ENCODE peak calls at places on chromosomes 13 and 19, in eight cellular contexts. One of them, this sample, is unnamed.

GRCh38 chr13:28658796-28659610 is at the start of gene POMP:
- DNase-seq in NCI-H146: peak; percentile 91
- DNase-seq in iPS DF 19.7: peak; percentile 17
- DNase-seq in neuronal stem cell: peak; percentile 67
- DNase-seq in AG04450: peak; percentile 83
- DNase-seq in nephron progenitor cell: peak; percentile 88
- DNase-seq in iris pigment epithelial cell: peak; percentile 93
- DNase-seq in uterus: peak; percentile 91
- DNase-seq in this sample: peak; percentile 85

GRCh38 chr19:58561373-58562125 is 3.1 kb upstream of the UBE2M start:
- DNase-seq in iris pigment epithelial cell: no peak
- DNase-seq in neuronal stem cell: no peak
- DNase-seq in nephron progenitor cell: no peak
- DNase-seq in uterus: no peak
- DNase-seq in AG04450: no peak
- DNase-seq in iPS DF 19.7: no peak
- DNase-seq in NCI-H146: no peak
- DNase-seq in this sample: no peak

GRCh38 chr19:31560021-31560770 is 211.0 kb upstream of the TSHZ3 start:
- DNase-seq in NCI-H146: no peak
- DNase-seq in nephron progenitor cell: no peak
- DNase-seq in iris pigment epithelial cell: no peak
- DNase-seq in AG04450: no peak
- DNase-seq in uterus: peak; percentile 20
- DNase-seq in iPS DF 19.7: no peak
- DNase-seq in neuronal stem cell: no peak
- DNase-seq in this sample: no peak

GRCh38 chr19:610801-611505 is 21.3 kb downstream of the HCN2 start:
- DNase-seq in neuronal stem cell: no peak
- DNase-seq in iPS DF 19.7: no peak
- DNase-seq in AG04450: peak; percentile 33
- DNase-seq in nephron progenitor cell: peak; percentile 54
- DNase-seq in NCI-H146: no peak
- DNase-seq in iris pigment epithelial cell: peak; percentile 91
- DNase-seq in uterus: peak; percentile 41
- DNase-seq in this sample: no peak

GRCh38 chr19:7295912-7296486 is 1.8 kb upstream of the INSR start:
- DNase-seq in nephron progenitor cell: no peak
- DNase-seq in neuronal stem cell: no peak
- DNase-seq in AG04450: no peak
- DNase-seq in iPS DF 19.7: no peak
- DNase-seq in NCI-H146: no peak
- DNase-seq in uterus: no peak
- DNase-seq in iris pigment epithelial cell: no peak
- DNase-seq in this sample: no peak

GRCh38 chr19:48806518-48806817 is 4.4 kb downstream of the BCAT2 start:
- DNase-seq in NCI-H146: peak; percentile 34
- DNase-seq in AG04450: no peak
- DNase-seq in neuronal stem cell: no peak
- DNase-seq in uterus: peak; percentile 51
- DNase-seq in iris pigment epithelial cell: peak; percentile 48
- DNase-seq in nephron progenitor cell: peak; percentile 66
- DNase-seq in iPS DF 19.7: no peak
- DNase-seq in this sample: no peak

GRCh38 chr19:55373993-55374757 is 2.5 kb upstream of the TMEM190 start:
- DNase-seq in neuronal stem cell: no peak
- DNase-seq in uterus: no peak
- DNase-seq in iPS DF 19.7: no peak
- DNase-seq in nephron progenitor cell: peak; percentile 32
- DNase-seq in iris pigment epithelial cell: no peak
- DNase-seq in NCI-H146: peak; percentile 27
- DNase-seq in AG04450: peak; percentile 53
- DNase-seq in this sample: no peak

GRCh38 chr19:6556480-6556879 is 25.7 kb downstream of the TNFSF9 start:
- DNase-seq in iPS DF 19.7: no peak
- DNase-seq in nephron progenitor cell: no peak
- DNase-seq in iris pigment epithelial cell: peak; percentile 59
- DNase-seq in neuronal stem cell: no peak
- DNase-seq in AG04450: no peak
- DNase-seq in uterus: no peak
- DNase-seq in NCI-H146: no peak
- DNase-seq in this sample: no peak

GRCh38 chr19:55376381-55376933 is at the start of gene TMEM190:
- DNase-seq in uterus: no peak
- DNase-seq in iris pigment epithelial cell: no peak
- DNase-seq in NCI-H146: peak; percentile 54
- DNase-seq in neuronal stem cell: no peak
- DNase-seq in AG04450: no peak
- DNase-seq in iPS DF 19.7: no peak
- DNase-seq in nephron progenitor cell: peak; percentile 41
- DNase-seq in this sample: no peak

GRCh38 chr19:15115080-15115479 is 7.9 kb downstream of the SYDE1 start:
- DNase-seq in NCI-H146: no peak
- DNase-seq in AG04450: no peak
- DNase-seq in iris pigment epithelial cell: peak; percentile 76
- DNase-seq in nephron progenitor cell: no peak
- DNase-seq in neuronal stem cell: no peak
- DNase-seq in uterus: peak; percentile 77
- DNase-seq in iPS DF 19.7: no peak
- DNase-seq in this sample: no peak

GRCh38 chr13:28338202-28338601 is 156.7 kb downstream of the FLT1 start:
- DNase-seq in iPS DF 19.7: no peak
- DNase-seq in neuronal stem cell: no peak
- DNase-seq in nephron progenitor cell: no peak
- DNase-seq in NCI-H146: no peak
- DNase-seq in iris pigment epithelial cell: no peak
- DNase-seq in AG04450: no peak
- DNase-seq in uterus: no peak
- DNase-seq in this sample: no peak

GRCh38 chr19:32870981-32871451 is 1.4 kb upstream of the SLC7A9 start:
- DNase-seq in iPS DF 19.7: no peak
- DNase-seq in NCI-H146: no peak
- DNase-seq in uterus: no peak
- DNase-seq in AG04450: no peak
- DNase-seq in iris pigment epithelial cell: no peak
- DNase-seq in nephron progenitor cell: no peak
- DNase-seq in neuronal stem cell: no peak
- DNase-seq in this sample: no peak

GRCh38 chr13:49148405-49148804 is 71.7 kb upstream of the MLNR start:
- DNase-seq in uterus: no peak
- DNase-seq in iPS DF 19.7: no peak
- DNase-seq in NCI-H146: no peak
- DNase-seq in iris pigment epithelial cell: no peak
- DNase-seq in nephron progenitor cell: no peak
- DNase-seq in neuronal stem cell: no peak
- DNase-seq in AG04450: no peak
- DNase-seq in this sample: no peak

GRCh38 chr13:47117268-47117667 is 220.4 kb upstream of the HTR2A start:
- DNase-seq in iris pigment epithelial cell: peak; percentile 48
- DNase-seq in NCI-H146: no peak
- DNase-seq in iPS DF 19.7: no peak
- DNase-seq in AG04450: peak; percentile 24
- DNase-seq in neuronal stem cell: no peak
- DNase-seq in nephron progenitor cell: no peak
- DNase-seq in uterus: no peak
- DNase-seq in this sample: no peak

GRCh38 chr13:70893832-70894231 is 785.6 kb upstream of the KLHL1 start:
- DNase-seq in iPS DF 19.7: peak; percentile 17
- DNase-seq in AG04450: no peak
- DNase-seq in nephron progenitor cell: no peak
- DNase-seq in uterus: no peak
- DNase-seq in iris pigment epithelial cell: peak; percentile 76
- DNase-seq in NCI-H146: no peak
- DNase-seq in neuronal stem cell: no peak
- DNase-seq in this sample: no peak

GRCh38 chr19:3154957-3155736 is 19.3 kb downstream of the GNA15 start:
- DNase-seq in NCI-H146: no peak
- DNase-seq in nephron progenitor cell: no peak
- DNase-seq in uterus: peak; percentile 72
- DNase-seq in iPS DF 19.7: no peak
- DNase-seq in iris pigment epithelial cell: peak; percentile 100
- DNase-seq in AG04450: peak; percentile 93
- DNase-seq in neuronal stem cell: no peak
- DNase-seq in this sample: peak; percentile 57

GRCh38 chr13:73962284-73962683 is 171.9 kb downstream of the KLF12 start:
- DNase-seq in nephron progenitor cell: no peak
- DNase-seq in AG04450: no peak
- DNase-seq in iPS DF 19.7: no peak
- DNase-seq in uterus: no peak
- DNase-seq in iris pigment epithelial cell: no peak
- DNase-seq in neuronal stem cell: no peak
- DNase-seq in NCI-H146: no peak
- DNase-seq in this sample: no peak

GRCh38 chr13:111201304-111201940 is 86.3 kb downstream of the ARHGEF7 start:
- DNase-seq in iPS DF 19.7: no peak
- DNase-seq in nephron progenitor cell: no peak
- DNase-seq in neuronal stem cell: no peak
- DNase-seq in NCI-H146: no peak
- DNase-seq in AG04450: no peak
- DNase-seq in uterus: no peak
- DNase-seq in iris pigment epithelial cell: no peak
- DNase-seq in this sample: no peak

GRCh38 chr19:57803594-57804325 is 11.0 kb downstream of the ZNF552 start:
- DNase-seq in NCI-H146: peak; percentile 32
- DNase-seq in neuronal stem cell: peak; percentile 91
- DNase-seq in nephron progenitor cell: peak; percentile 66
- DNase-seq in AG04450: peak; percentile 48
- DNase-seq in iris pigment epithelial cell: peak; percentile 78
- DNase-seq in iPS DF 19.7: peak; percentile 81
- DNase-seq in uterus: peak; percentile 23
- DNase-seq in this sample: no peak

GRCh38 chr19:1904385-1905070 is 671 bp upstream of the ADAT3 start:
- DNase-seq in AG04450: no peak
- DNase-seq in uterus: peak; percentile 55
- DNase-seq in NCI-H146: no peak
- DNase-seq in neuronal stem cell: peak; percentile 56
- DNase-seq in iPS DF 19.7: peak; percentile 90
- DNase-seq in iris pigment epithelial cell: no peak
- DNase-seq in nephron progenitor cell: peak; percentile 35
- DNase-seq in this sample: peak; percentile 93

GRCh38 chr13:68375004-68375403 is 1144.9 kb upstream of the PCDH9 start:
- DNase-seq in neuronal stem cell: no peak
- DNase-seq in uterus: no peak
- DNase-seq in nephron progenitor cell: no peak
- DNase-seq in iPS DF 19.7: no peak
- DNase-seq in iris pigment epithelial cell: no peak
- DNase-seq in AG04450: no peak
- DNase-seq in NCI-H146: no peak
- DNase-seq in this sample: no peak

GRCh38 chr13:109468123-109468522 is 318.3 kb downstream of the IRS2 start:
- DNase-seq in nephron progenitor cell: peak; percentile 10
- DNase-seq in iPS DF 19.7: no peak
- DNase-seq in neuronal stem cell: no peak
- DNase-seq in AG04450: no peak
- DNase-seq in iris pigment epithelial cell: no peak
- DNase-seq in uterus: no peak
- DNase-seq in NCI-H146: peak; percentile 10
- DNase-seq in this sample: no peak

GRCh38 chr13:99331881-99332293 is 24.7 kb upstream of the GPR183 start:
- DNase-seq in neuronal stem cell: no peak
- DNase-seq in iPS DF 19.7: no peak
- DNase-seq in nephron progenitor cell: no peak
- DNase-seq in uterus: no peak
- DNase-seq in iris pigment epithelial cell: no peak
- DNase-seq in AG04450: no peak
- DNase-seq in NCI-H146: no peak
- DNase-seq in this sample: no peak

This sample was measured in prostate gland.